ENCODE peak calls at places on chromosomes 16 and 17, in four cellular contexts. A is GM12878, U is K562, X is GM12891. D is an unnamed sample.

GRCh38 chr17:44083250-44083849 is 12.8 kb downstream of the G6PC3 start:
- DNase-seq in A (no peak), U (peak; percentile 61), X (no peak), D (no peak)

GRCh38 chr17:7704601-7705268 is at the start of gene EFNB3:
- DNase-seq in A (no peak), U (no peak), X (no peak), D (no peak)

GRCh38 chr17:50640701-50641338 is 6.1 kb downstream of the ABCC3 start:
- DNase-seq in A (no peak), U (peak; percentile 61), X (no peak), D (peak; percentile 49)

GRCh38 chr17:34382586-34383224 is 19.7 kb upstream of the CCL1 start:
- DNase-seq in A (peak; percentile 49), U (no peak), X (no peak), D (no peak)

GRCh38 chr16:28596115-28596630 is 677 bp downstream of the SULT1A2 start:
- DNase-seq in A (no peak), U (peak; percentile 25), X (no peak), D (no peak)

GRCh38 chr17:74454197-74455024 is 12.0 kb upstream of the CD300A start:
- DNase-seq in A (no peak), U (peak; percentile 91), X (no peak), D (no peak)

GRCh38 chr17:48024149-48025039 is 13.2 kb downstream of the COPZ2 start:
- DNase-seq in A (no peak), U (peak; percentile 61), X (no peak), D (no peak)

GRCh38 chr16:26765087-26765486 is 301.6 kb upstream of the C16orf82 start:
- DNase-seq in A (no peak), U (peak; percentile 22), X (peak; percentile 24), D (no peak)

GRCh38 chr17:51759260-51759659 is 399.3 kb downstream of the CA10 start:
- DNase-seq in A (no peak), U (no peak), X (no peak), D (no peak)

GRCh38 chr16:4521971-4522623 is 16.5 kb downstream of the CDIP1 start:
- DNase-seq in A (no peak), U (no peak), X (no peak), D (no peak)

GRCh38 chr17:29645516-29646051 is 22.9 kb upstream of the CORO6 start:
- DNase-seq in A (no peak), U (no peak), X (no peak), D (no peak)

GRCh38 chr16:84446086-84446485 is 58.4 kb downstream of the MEAK7 start:
- DNase-seq in A (no peak), U (no peak), X (no peak), D (no peak)

GRCh38 chr17:309361-309888 is 43.2 kb downstream of the RPH3AL start:
- DNase-seq in A (no peak), U (peak; percentile 56), X (peak; percentile 76), D (peak; percentile 24)

GRCh38 chr16:85750021-85750826 is 672 bp downstream of the C16orf74 start:
- DNase-seq in A (no peak), U (no peak), X (no peak), D (no peak)

GRCh38 chr16:2160915-2161551 is 5.5 kb downstream of the TRAF7 start:
- DNase-seq in A (no peak), U (no peak), X (no peak), D (no peak)

GRCh38 chr16:70495425-70496182 is 27.8 kb downstream of the COG4 start:
- DNase-seq in A (no peak), U (no peak), X (no peak), D (no peak)

GRCh38 chr16:50675686-50676610 is 5.2 kb downstream of the SNX20 start:
- DNase-seq in A (no peak), U (no peak), X (no peak), D (no peak)

GRCh38 chr16:66790130-66790733 is 11.2 kb downstream of the TERB1 start:
- DNase-seq in A (no peak), U (no peak), X (no peak), D (no peak)

GRCh38 chr16:80569440-80570105 is 28.8 kb downstream of the DYNLRB2 start:
- DNase-seq in A (no peak), U (peak; percentile 39), X (peak; percentile 60), D (no peak)

GRCh38 chr17:71118039-71118438 is 948.7 kb downstream of the KCNJ2 start:
- DNase-seq in A (no peak), U (no peak), X (no peak), D (no peak)

GRCh38 chr17:30905742-30906100 is 317 bp downstream of the TEFM start:
- DNase-seq in A (no peak), U (no peak), X (no peak), D (peak; percentile 49)

GRCh38 chr17:73546770-73547345 is 97.4 kb downstream of the SDK2 start:
- DNase-seq in A (no peak), U (peak; percentile 65), X (peak; percentile 51), D (peak; percentile 97)

GRCh38 chr16:3945751-3946603 is 65.5 kb upstream of the CREBBP start:
- DNase-seq in A (no peak), U (no peak), X (no peak), D (no peak)

GRCh38 chr17:27241346-27241946 is 52.5 kb upstream of the WSB1 start:
- DNase-seq in A (no peak), U (no peak), X (no peak), D (peak; percentile 46)

GRCh38 chr17:4515501-4515900 is 16.8 kb downstream of the SPNS2 start:
- DNase-seq in A (no peak), U (no peak), X (no peak), D (no peak)

GRCh38 chr17:81513669-81514484 is 1.3 kb upstream of the ACTG1 start:
- DNase-seq in A (no peak), U (peak; percentile 47), X (no peak), D (peak; percentile 49)
- TF ChIP-seq POLR2AphosphoS5 in A (no peak), U (no peak), X (peak; percentile 6), D (no peak)

DNA sequence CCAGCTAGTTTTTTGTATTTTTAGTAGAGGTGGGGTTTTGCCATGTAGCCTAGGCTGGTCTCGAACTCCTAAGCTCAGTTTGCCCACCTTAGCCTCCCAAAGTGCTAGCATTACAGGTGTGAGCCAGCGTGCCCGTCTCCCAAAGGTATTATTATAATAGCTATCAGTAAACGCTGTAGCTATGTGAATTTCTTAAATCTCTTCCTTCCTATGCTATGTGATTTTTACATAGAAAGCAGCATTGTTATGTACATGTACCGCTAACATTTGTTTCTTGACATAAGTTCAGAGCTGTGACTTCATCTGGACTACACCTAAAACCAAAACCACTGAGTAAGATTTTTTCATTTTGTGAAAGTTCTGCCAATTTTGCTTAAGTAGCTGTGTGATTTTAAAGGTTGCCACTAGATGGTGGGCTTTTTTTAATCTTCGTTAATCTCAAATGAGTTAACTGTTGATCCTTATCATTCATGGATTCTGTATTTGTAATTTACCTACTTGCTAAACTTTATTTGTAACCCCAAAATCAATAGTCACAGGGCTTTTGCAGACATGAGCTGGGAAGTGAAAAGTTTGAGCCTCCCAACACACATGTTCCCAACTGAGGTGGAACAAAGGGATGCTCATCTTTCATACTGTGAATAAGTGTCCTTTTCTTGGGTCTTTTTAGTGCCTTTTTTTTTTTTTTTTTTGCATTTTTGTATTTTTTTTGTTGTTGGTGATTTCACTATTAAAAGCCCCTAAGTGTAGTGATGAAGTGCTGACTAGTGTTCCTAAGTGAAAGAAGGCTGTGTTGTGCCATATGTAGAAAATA is 21.9 kb downstream of the PRKAR1A start:
- DNase-seq in A (no peak), U (no peak), X (no peak), D (no peak)
- TF ChIP-seq SPI1 in A (no peak), U (no peak), X (no peak), D (no peak)

GRCh38 chr16:88805887-88806393 is 2.4 kb downstream of the CDT1 start:
- DNase-seq in A (no peak), U (no peak), X (no peak), D (no peak)
- TF ChIP-seq POLR2AphosphoS5 in A (no peak), U (no peak), X (no peak), D (no peak)

GRCh38 chr17:15414502-15415348 is 52.7 kb downstream of the CDRT4 start:
- DNase-seq in A (no peak), U (no peak), X (no peak), D (no peak)
- TF ChIP-seq SPI1 in A (no peak), U (no peak), X (no peak), D (no peak)

GRCh38 chr17:21034350-21035235 is 8.2 kb downstream of the USP22 start:
- DNase-seq in A (peak; percentile 38), U (peak; percentile 25), X (no peak), D (no peak)
- TF ChIP-seq POLR2AphosphoS5 in A (peak; percentile 54), U (no peak), X (no peak), D (no peak)

GRCh38 chr16:53745753-53746258 is 41.9 kb downstream of the FTO start:
- DNase-seq in A (no peak), U (peak; percentile 25), X (no peak), D (no peak)
- TF ChIP-seq SPI1 in A (no peak), U (no peak), X (no peak), D (no peak)

D was measured in HL-60.